ENCODE peak calls at places on chromosome 6, in six cellular contexts. N is CD4-positive, alpha-beta T cell; L is T-helper 17 cell; P is CD4-positive, CD25-positive, alpha-beta regulatory T cell; U is fibroblast of gingiva; G is ascending aorta. T is an unnamed sample.

GRCh38 chr6:138086573-138087196 is 20.5 kb downstream of the PERP start:
- DNase-seq in N (no peak), L (no peak), P (no peak), U (no peak), G (no peak), T (no peak)

GRCh38 chr6:156862711-156863110 is 85.5 kb downstream of the ARID1B start:
- DNase-seq in N (no peak), L (no peak), P (no peak), U (no peak), G (no peak), T (no peak)

GRCh38 chr6:36783603-36784378 is 55.5 kb downstream of the CPNE5 start:
- DNase-seq in N (no peak), L (no peak), P (no peak), U (no peak), G (no peak), T (no peak)

GRCh38 chr6:143941852-143942627 is 66.0 kb downstream of the PLAGL1 start:
- DNase-seq in N (peak), L (peak), P (peak), U (peak), G (no peak), T (peak)

GRCh38 chr6:46989384-46989783 is 52.7 kb downstream of the ADGRF1 start:
- DNase-seq in N (no peak), L (no peak), P (no peak), U (no peak), G (peak), T (no peak)

GRCh38 chr6:44169886-44170570 is 11.4 kb downstream of the CAPN11 start:
- DNase-seq in N (no peak), L (no peak), P (no peak), U (no peak), G (no peak), T (no peak)

GRCh38 chr6:26388441-26388840 is 5.5 kb downstream of the BTN2A2 start:
- DNase-seq in N (no peak), L (no peak), P (no peak), U (no peak), G (no peak), T (no peak)

GRCh38 chr6:158408552-158409130 is 96.4 kb downstream of the TULP4 start:
- DNase-seq in N (no peak), L (no peak), P (no peak), U (peak), G (no peak), T (no peak)

GRCh38 chr6:40042232-40042631 is 108.0 kb upstream of the MOCS1 start:
- DNase-seq in N (no peak), L (no peak), P (no peak), U (no peak), G (no peak), T (no peak)

GRCh38 chr6:37698264-37699137 is 818 bp upstream of the MDGA1 start:
- DNase-seq in N (no peak), L (peak), P (peak), U (peak), G (peak), T (peak)

GRCh38 chr6:13372688-13373487 is 44.6 kb upstream of the TBC1D7 start:
- DNase-seq in N (no peak), L (no peak), P (no peak), U (no peak), G (no peak), T (no peak)

GRCh38 chr6:13710552-13711383 is 867 bp downstream of the RANBP9 start:
- DNase-seq in N (no peak), L (peak), P (peak), U (no peak), G (peak), T (no peak)

GRCh38 chr6:44079672-44080071 is 47.6 kb downstream of the MRPL14 start:
- DNase-seq in N (no peak), L (no peak), P (no peak), U (no peak), G (no peak), T (no peak)

GRCh38 chr6:157025459-157025858 is 248.3 kb downstream of the ARID1B start:
- DNase-seq in N (no peak), L (no peak), P (no peak), U (no peak), G (no peak), T (no peak)

GRCh38 chr6:140253096-140253495 is 878.6 kb upstream of the CITED2 start:
- DNase-seq in N (no peak), L (no peak), P (no peak), U (no peak), G (no peak), T (no peak)

GRCh38 chr6:157034433-157035230 is 257.5 kb downstream of the ARID1B start:
- DNase-seq in N (no peak), L (no peak), P (no peak), U (peak), G (no peak), T (no peak)

GRCh38 chr6:106097368-106098231 is 11.5 kb downstream of the PRDM1 start:
- DNase-seq in N (peak), L (peak), P (peak), U (peak), G (no peak), T (peak)

GRCh38 chr6:89024456-89024855 is 56.1 kb upstream of the PNRC1 start:
- DNase-seq in N (no peak), L (no peak), P (no peak), U (no peak), G (peak), T (no peak)

GRCh38 chr6:19864285-19864684 is 27.1 kb downstream of the ID4 start:
- DNase-seq in N (no peak), L (no peak), P (no peak), U (no peak), G (no peak), T (no peak)

GRCh38 chr6:133512410-133513016 is 271.4 kb downstream of the EYA4 start:
- DNase-seq in N (no peak), L (no peak), P (no peak), U (peak), G (no peak), T (no peak)

GRCh38 chr6:3773696-3774298 is 22.3 kb upstream of the PXDC1 start:
- DNase-seq in N (no peak), L (no peak), P (no peak), U (peak), G (no peak), T (no peak)

GRCh38 chr6:131651782-131652181 is 14.7 kb downstream of the ENPP3 start:
- DNase-seq in N (no peak), L (no peak), P (no peak), U (no peak), G (no peak), T (no peak)

GRCh38 chr6:36836091-36836770 is 3.0 kb downstream of the CPNE5 start:
- DNase-seq in N (no peak), L (no peak), P (no peak), U (no peak), G (no peak), T (no peak)

GRCh38 chr6:157527471-157527907 is 146.5 kb downstream of the ZDHHC14 start:
- DNase-seq in N (no peak), L (no peak), P (no peak), U (peak), G (no peak), T (no peak)

GRCh38 chr6:48915591-48915990 is 547.5 kb downstream of the MMUT start:
- DNase-seq in N (no peak), L (no peak), P (no peak), U (no peak), G (no peak), T (no peak)

GRCh38 chr6:32092760-32093497 is 16.2 kb downstream of the TNXB start:
- DNase-seq in N (no peak), L (no peak), P (no peak), U (peak), G (no peak), T (no peak)

GRCh38 chr6:129920103-129920798 is 59.1 kb upstream of the TMEM244 start:
- DNase-seq in N (no peak), L (no peak), P (no peak), U (no peak), G (no peak), T (no peak)

GRCh38 chr6:136474241-136474640 is 76.0 kb downstream of the MAP7 start:
- DNase-seq in N (no peak), L (no peak), P (no peak), U (no peak), G (no peak), T (no peak)